ENCODE peak calls at places on chromosomes 3 and 15, in six cellular contexts. U is GM12878, Z is HepG2, D is K562, W is H1, F is GM12891. V is an unnamed sample.

GRCh38 chr3:116198087-116198486 is 247.2 kb downstream of the LSAMP start:
- DNase-seq in U (no peak), Z (no peak), D (no peak), W (no peak), F (no peak), V (no peak)

GRCh38 chr3:127114337-127115070 is 78.4 kb upstream of the PRR23E start:
- DNase-seq in U (no peak), Z (no peak), D (no peak), W (no peak), F (no peak), V (no peak)

GRCh38 chr3:102505542-102505941 is 70.7 kb downstream of the ZPLD1 start:
- DNase-seq in U (no peak), Z (no peak), D (no peak), W (no peak), F (no peak), V (no peak)

GRCh38 chr3:159852821-159853505 is 135.7 kb upstream of the IL12A start:
- DNase-seq in U (no peak), Z (no peak), D (no peak), W (no peak), F (no peak), V (no peak)

GRCh38 chr3:141373768-141374526 is 5.6 kb downstream of the ZBTB38 start:
- DNase-seq in U (no peak), Z (no peak), D (no peak), W (no peak), F (no peak), V (no peak)

GRCh38 chr15:98889930-98890695 is 117.5 kb downstream of the PGPEP1L start:
- DNase-seq in U (no peak), Z (no peak), D (no peak), W (no peak), F (no peak), V (no peak)

GRCh38 chr3:73546961-73547360 is 77.8 kb downstream of the PDZRN3 start:
- DNase-seq in U (no peak), Z (no peak), D (no peak), W (no peak), F (no peak), V (no peak)

GRCh38 chr3:52216585-52217408 is 8.6 kb downstream of the TLR9 start:
- DNase-seq in U (no peak), Z (no peak), D (no peak), W (no peak), F (no peak), V (no peak)

GRCh38 chr3:36648241-36649034 is 115.9 kb downstream of the DCLK3 start:
- DNase-seq in U (peak), Z (no peak), D (no peak), W (no peak), F (no peak), V (no peak)

GRCh38 chr15:69976366-69976994 is 121.2 kb downstream of the TLE3 start:
- DNase-seq in U (no peak), Z (peak), D (peak), W (peak), F (no peak), V (no peak)

GRCh38 chr3:24263069-24263668 is 231.5 kb downstream of the THRB start:
- DNase-seq in U (no peak), Z (no peak), D (no peak), W (no peak), F (no peak), V (no peak)

GRCh38 chr3:20097015-20097414 is 56.8 kb downstream of the KAT2B start:
- DNase-seq in U (no peak), Z (no peak), D (no peak), W (no peak), F (no peak), V (no peak)

GRCh38 chr15:28990390-28990789 is 104.6 kb downstream of the APBA2 start:
- DNase-seq in U (no peak), Z (no peak), D (no peak), W (no peak), F (no peak), V (no peak)

GRCh38 chr3:112175037-112175436 is 42.0 kb upstream of the GCSAM start:
- DNase-seq in U (no peak), Z (no peak), D (no peak), W (no peak), F (no peak), V (no peak)

GRCh38 chr3:183098538-183099025 is 714 bp downstream of the MCCC1 start:
- DNase-seq in U (no peak), Z (no peak), D (no peak), W (no peak), F (no peak), V (no peak)

GRCh38 chr3:15051531-15051930 is 13.6 kb downstream of the MRPS25 start:
- DNase-seq in U (no peak), Z (peak), D (peak), W (peak), F (peak), V (peak)

GRCh38 chr15:61032600-61033286 is 196.4 kb downstream of the RORA start:
- DNase-seq in U (no peak), Z (no peak), D (no peak), W (no peak), F (no peak), V (no peak)

GRCh38 chr3:141782386-141782932 is 19.3 kb downstream of the GRK7 start:
- DNase-seq in U (no peak), Z (no peak), D (peak), W (no peak), F (no peak), V (no peak)

GRCh38 chr3:73658227-73658626 is 33.5 kb upstream of the PDZRN3 start:
- DNase-seq in U (no peak), Z (no peak), D (no peak), W (no peak), F (no peak), V (no peak)

GRCh38 chr3:157081681-157082210 is 78.2 kb downstream of the CCNL1 start:
- DNase-seq in U (no peak), Z (peak), D (peak), W (peak), F (peak), V (peak)

GRCh38 chr3:101384426-101384825 is 64.1 kb upstream of the IMPG2 start:
- DNase-seq in U (no peak), Z (no peak), D (no peak), W (no peak), F (no peak), V (no peak)

GRCh38 chr15:52236015-52236414 is 44.8 kb upstream of the GNB5 start:
- DNase-seq in U (no peak), Z (no peak), D (no peak), W (no peak), F (no peak), V (no peak)

GRCh38 chr15:31376511-31376910 is 49.9 kb downstream of the KLF13 start:
- DNase-seq in U (no peak), Z (no peak), D (no peak), W (no peak), F (no peak), V (no peak)

GRCh38 chr3:29281265-29282228 is 676 bp downstream of the RBMS3 start:
- DNase-seq in U (peak), Z (no peak), D (no peak), W (no peak), F (no peak), V (no peak)

GRCh38 chr15:92538115-92538514 is 117.5 kb downstream of the FAM174B start:
- DNase-seq in U (no peak), Z (no peak), D (no peak), W (peak), F (no peak), V (no peak)

GRCh38 chr15:63388511-63388910 is 6.9 kb upstream of the CA12 start:
- DNase-seq in U (no peak), Z (no peak), D (no peak), W (no peak), F (no peak), V (no peak)

GRCh38 chr3:66800941-66801545 is 197.1 kb upstream of the KBTBD8 start:
- DNase-seq in U (no peak), Z (no peak), D (no peak), W (no peak), F (no peak), V (no peak)

GRCh38 chr15:48478581-48478980 is 147.4 kb downstream of the DUT start:
- DNase-seq in U (no peak), Z (no peak), D (no peak), W (no peak), F (no peak), V (no peak)

GRCh38 chr3:94098487-94098886 is 35.6 kb downstream of the NSUN3 start:
- DNase-seq in U (no peak), Z (no peak), D (no peak), W (no peak), F (no peak), V (no peak)

GRCh38 chr3:172625404-172625803 is 85.5 kb downstream of the NCEH1 start:
- DNase-seq in U (no peak), Z (no peak), D (no peak), W (no peak), F (no peak), V (no peak)

GRCh38 chr3:112739252-112739945 is 98.5 kb upstream of the CCDC80 start:
- DNase-seq in U (no peak), Z (no peak), D (no peak), W (no peak), F (no peak), V (no peak)

GRCh38 chr3:43338295-43338694 is 52.0 kb downstream of the SNRK start:
- DNase-seq in U (no peak), Z (no peak), D (peak), W (no peak), F (no peak), V (no peak)

GRCh38 chr3:138348107-138348949 is at the start of gene MRAS:
- DNase-seq in U (no peak), Z (peak), D (peak), W (peak), F (peak), V (no peak)

GRCh38 chr3:107816082-107816481 is 274.7 kb downstream of the CD47 start:
- DNase-seq in U (no peak), Z (no peak), D (no peak), W (no peak), F (no peak), V (no peak)

GRCh38 chr15:67137951-67138935 is 72.8 kb downstream of the SMAD3 start:
- DNase-seq in U (no peak), Z (no peak), D (no peak), W (no peak), F (no peak), V (no peak)
- TF ChIP-seq POLR2A in U (no peak), Z (no peak), D (no peak), W (no peak), F (no peak), V (no peak)

GRCh38 chr3:77081240-77081661 is 41.4 kb downstream of the ROBO2 start:
- DNase-seq in U (no peak), Z (no peak), D (no peak), W (no peak), F (no peak), V (no peak)
- TF ChIP-seq POLR2AphosphoS5 in U (no peak), Z (no peak), D (no peak), W (no peak), F (no peak), V (no peak)

GRCh38 chr3:89353465-89353864 is 246.0 kb downstream of the EPHA3 start:
- DNase-seq in U (no peak), Z (no peak), D (no peak), W (no peak), F (no peak), V (no peak)
- TF ChIP-seq TAF1 in U (no peak), Z (no peak), D (no peak), W (no peak), F (no peak), V (no peak)

GRCh38 chr15:71414778-71415177 is 299.5 kb downstream of the THSD4 start:
- DNase-seq in U (no peak), Z (no peak), D (no peak), W (no peak), F (no peak), V (no peak)

GRCh38 chr15:71410347-71410746 is 295.1 kb downstream of the THSD4 start:
- DNase-seq in U (no peak), Z (no peak), D (no peak), W (no peak), F (no peak), V (no peak)

GRCh38 chr15:71409541-71409940 is 294.3 kb downstream of the THSD4 start:
- DNase-seq in U (no peak), Z (no peak), D (no peak), W (no peak), F (no peak), V (no peak)

GRCh38 chr15:71413419-71413818 is 298.1 kb downstream of the THSD4 start:
- DNase-seq in U (no peak), Z (no peak), D (no peak), W (no peak), F (no peak), V (no peak)

DNA sequence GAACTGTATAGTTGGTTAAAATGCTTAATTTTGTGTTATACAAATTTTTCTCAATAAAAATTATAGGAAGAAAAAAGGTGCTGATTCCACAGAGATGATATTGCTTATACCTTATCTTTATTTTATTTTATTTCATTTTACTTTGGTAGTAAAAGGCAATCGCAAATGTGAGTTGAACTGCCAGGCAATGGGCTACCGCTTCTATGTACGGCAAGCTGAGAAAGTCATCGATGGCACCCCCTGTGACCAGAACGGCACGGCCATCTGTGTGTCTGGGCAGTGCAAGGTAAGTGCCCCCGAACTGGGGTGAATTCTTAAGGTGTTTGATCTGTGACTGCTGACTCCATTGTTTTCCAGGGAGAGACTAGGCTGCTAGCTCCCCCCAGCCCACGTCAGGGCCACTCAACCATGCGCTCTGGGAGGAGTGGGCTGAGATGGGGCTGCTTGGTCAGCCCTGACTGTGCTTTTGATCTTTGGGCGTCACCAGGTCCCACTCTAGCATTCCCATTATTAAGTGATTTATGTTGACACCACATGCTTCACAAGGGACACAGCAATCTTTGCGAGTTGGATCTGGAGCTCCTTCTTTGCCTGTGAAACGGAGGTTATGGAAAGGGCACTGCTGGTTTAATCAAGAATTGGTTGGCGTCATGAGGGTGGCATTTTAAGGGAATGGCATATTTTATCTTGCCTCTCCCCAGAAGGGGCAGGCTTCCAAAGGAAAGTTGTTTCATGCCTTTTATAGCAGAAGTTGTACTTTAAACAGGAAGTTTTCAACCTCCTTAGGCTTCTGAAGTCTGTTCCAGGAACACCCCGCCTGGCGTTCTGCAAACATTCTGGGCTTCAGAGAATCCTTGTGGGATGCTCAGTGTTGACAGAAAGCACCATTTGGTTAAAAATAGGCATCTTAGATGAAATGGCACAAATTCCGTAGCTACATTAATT is 296.5 kb downstream of the THSD4 start:
- DNase-seq in U (no peak), Z (no peak), D (no peak), W (no peak), F (no peak), V (no peak)
- TF ChIP-seq POLR2A in U (no peak), Z (no peak), D (no peak), W (no peak), F (no peak), V (no peak)

GRCh38 chr3:27729325-27729724 is 7.2 kb upstream of the EOMES start:
- DNase-seq in U (no peak), Z (no peak), D (no peak), W (peak), F (no peak), V (no peak)

GRCh38 chr3:27726240-27726639 is 4.1 kb upstream of the EOMES start:
- DNase-seq in U (no peak), Z (peak), D (no peak), W (no peak), F (no peak), V (no peak)

GRCh38 chr3:27730774-27731659 is 8.9 kb upstream of the EOMES start:
- DNase-seq in U (no peak), Z (no peak), D (no peak), W (peak), F (no peak), V (no peak)

GRCh38 chr3:27729748-27730611 is 7.9 kb upstream of the EOMES start:
- DNase-seq in U (no peak), Z (no peak), D (no peak), W (peak), F (no peak), V (no peak)

DNA sequence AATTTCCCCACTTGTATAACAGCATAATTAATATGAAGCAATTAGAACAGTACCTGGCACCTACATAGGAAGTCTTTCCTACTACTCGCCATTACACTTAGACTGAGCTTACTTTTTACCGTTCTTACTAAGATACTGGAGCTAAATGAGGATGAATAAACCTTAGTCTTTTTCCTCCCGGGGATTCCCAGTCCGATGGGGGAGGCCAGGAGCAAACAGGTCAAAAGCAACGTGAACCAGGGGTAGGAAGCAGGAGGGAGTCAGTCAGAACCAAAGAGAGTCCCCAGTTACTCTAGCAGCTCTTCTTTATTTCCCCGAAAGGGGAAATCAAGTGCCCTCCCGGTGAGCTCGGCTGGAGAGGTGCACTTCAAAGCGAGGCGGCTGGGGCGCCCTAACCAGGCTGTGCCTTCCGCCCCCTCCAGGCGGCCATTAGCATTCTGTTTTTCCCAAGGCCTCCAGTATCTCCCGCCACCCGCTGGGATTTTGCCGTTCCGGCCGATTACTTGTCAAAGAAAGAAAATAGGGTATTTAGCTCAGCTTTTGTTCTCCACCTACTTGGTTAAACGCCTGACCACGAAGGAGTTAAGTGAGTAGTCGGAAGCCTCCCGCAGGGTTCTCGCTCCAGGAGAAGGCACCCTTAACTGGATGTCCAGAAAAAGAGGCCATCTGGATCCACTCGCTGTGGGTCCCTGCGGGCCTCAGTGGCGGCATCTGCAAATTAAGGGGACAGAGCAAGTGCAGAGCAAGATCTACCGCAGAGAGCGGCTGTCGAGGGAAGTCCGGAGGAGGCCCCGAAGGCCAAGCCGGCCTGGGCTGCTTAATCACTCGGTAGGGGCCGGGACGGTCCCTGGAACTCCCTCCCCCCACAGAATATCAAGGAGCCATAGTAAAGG is 6.3 kb upstream of the EOMES start:
- DNase-seq in U (no peak), Z (peak), D (peak), W (peak), F (no peak), V (no peak)
- TF ChIP-seq POLR2AphosphoS5 in U (no peak), Z (no peak), D (no peak), W (no peak), F (no peak), V (no peak)

DNA sequence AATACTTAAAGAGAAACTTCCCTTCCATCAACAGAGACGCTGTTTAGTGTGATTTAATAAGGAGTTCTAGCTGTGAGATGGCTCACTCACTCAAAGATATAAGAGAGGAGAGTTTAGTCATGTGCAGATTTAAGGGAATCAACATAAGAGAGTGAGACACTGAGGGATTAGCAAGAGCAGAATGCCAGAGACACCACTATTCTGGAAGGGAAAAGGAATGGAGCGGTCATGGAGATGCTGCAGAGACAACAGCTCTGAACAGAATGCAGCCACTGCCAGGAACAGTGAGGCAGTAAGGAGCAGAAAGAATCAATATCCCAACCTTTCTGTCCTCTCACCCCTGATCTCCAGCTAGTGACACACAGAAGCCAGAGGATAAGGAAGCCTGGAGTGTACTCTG is 248.8 kb downstream of the MBNL1 start:
- DNase-seq in U (no peak), Z (no peak), D (no peak), W (peak), F (no peak), V (no peak)
- TF ChIP-seq TAF1 in U (no peak), Z (no peak), D (no peak), W (no peak), F (no peak), V (no peak)

GRCh38 chr3:134366928-134367352 is 7.3 kb downstream of the AMOTL2 start:
- DNase-seq in U (no peak), Z (peak), D (no peak), W (no peak), F (no peak), V (no peak)
- TF ChIP-seq POLR2A in U (no peak), Z (no peak), D (no peak), W (no peak), F (no peak), V (no peak)

DNA sequence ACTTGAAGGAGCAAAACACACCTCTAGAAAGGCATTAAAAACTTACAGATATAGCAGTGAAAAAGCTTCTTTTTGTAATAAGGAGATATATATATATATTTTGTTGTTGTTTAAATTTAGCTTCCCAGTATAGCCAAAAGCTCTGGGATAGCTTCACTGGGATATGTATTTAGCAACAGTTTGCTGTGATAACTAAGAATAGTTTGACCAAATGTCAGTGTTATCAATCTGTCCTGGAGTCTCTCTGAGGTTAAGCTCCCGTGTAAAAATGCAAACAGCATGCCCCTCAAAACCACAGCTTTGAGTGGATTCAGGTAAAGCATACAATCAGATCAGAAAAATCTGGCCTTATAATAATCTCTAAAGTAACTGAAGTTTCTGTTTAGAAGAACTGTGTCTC is 2.9 kb downstream of the CADPS start:
- DNase-seq in U (no peak), Z (no peak), D (no peak), W (no peak), F (no peak), V (no peak)
- TF ChIP-seq POLR2AphosphoS5 in U (no peak), Z (no peak), D (no peak), W (no peak), F (no peak), V (no peak)

V was measured in GM12892.